ENCODE peak calls at places on chromosomes 6 and 20, in nine cellular contexts. One of them, this sample, is unnamed.

GRCh38 chr6:45476341-45476740 is 98.6 kb upstream of the SUPT3H start:
- DNase-seq in hepatocyte: no peak
- DNase-seq in pancreas: no peak
- DNase-seq in neural progenitor cell: no peak
- DNase-seq in fibroblast of mammary gland: no peak
- DNase-seq in HFFc6: no peak
- DNase-seq in epithelial cell of esophagus: no peak
- DNase-seq in brain microvascular endothelial cell: no peak
- DNase-seq in uterus: no peak
- DNase-seq in this sample: no peak

GRCh38 chr6:160368670-160369069 is 20.5 kb downstream of the SLC22A3 start:
- DNase-seq in hepatocyte: no peak
- DNase-seq in pancreas: no peak
- DNase-seq in neural progenitor cell: no peak
- DNase-seq in fibroblast of mammary gland: no peak
- DNase-seq in HFFc6: no peak
- DNase-seq in epithelial cell of esophagus: no peak
- DNase-seq in brain microvascular endothelial cell: no peak
- DNase-seq in uterus: no peak
- DNase-seq in this sample: no peak

GRCh38 chr6:45375449-45375848 is 2.3 kb downstream of the SUPT3H start:
- DNase-seq in hepatocyte: no peak
- DNase-seq in pancreas: no peak
- DNase-seq in neural progenitor cell: no peak
- DNase-seq in fibroblast of mammary gland: peak
- DNase-seq in HFFc6: no peak
- DNase-seq in epithelial cell of esophagus: no peak
- DNase-seq in brain microvascular endothelial cell: no peak
- DNase-seq in uterus: no peak
- DNase-seq in this sample: no peak

GRCh38 chr20:5095931-5096330 is 23.8 kb downstream of the PCNA start:
- DNase-seq in hepatocyte: no peak
- DNase-seq in pancreas: no peak
- DNase-seq in neural progenitor cell: no peak
- DNase-seq in fibroblast of mammary gland: no peak
- DNase-seq in HFFc6: no peak
- DNase-seq in epithelial cell of esophagus: no peak
- DNase-seq in brain microvascular endothelial cell: no peak
- DNase-seq in uterus: no peak
- DNase-seq in this sample: no peak

GRCh38 chr6:136927313-136927712 is 5.2 kb downstream of the SLC35D3 start:
- DNase-seq in hepatocyte: peak
- DNase-seq in pancreas: no peak
- DNase-seq in neural progenitor cell: peak
- DNase-seq in fibroblast of mammary gland: no peak
- DNase-seq in HFFc6: peak
- DNase-seq in epithelial cell of esophagus: peak
- DNase-seq in brain microvascular endothelial cell: peak
- DNase-seq in uterus: no peak
- DNase-seq in this sample: no peak

GRCh38 chr6:70666726-70667125 is 957 bp upstream of the SMAP1 start:
- DNase-seq in hepatocyte: no peak
- DNase-seq in pancreas: no peak
- DNase-seq in neural progenitor cell: no peak
- DNase-seq in fibroblast of mammary gland: no peak
- DNase-seq in HFFc6: no peak
- DNase-seq in epithelial cell of esophagus: no peak
- DNase-seq in brain microvascular endothelial cell: no peak
- DNase-seq in uterus: no peak
- DNase-seq in this sample: no peak

GRCh38 chr20:9068896-9069663 is at the start of gene PLCB4:
- DNase-seq in hepatocyte: peak
- DNase-seq in pancreas: peak
- DNase-seq in neural progenitor cell: peak
- DNase-seq in fibroblast of mammary gland: peak
- DNase-seq in HFFc6: peak
- DNase-seq in epithelial cell of esophagus: peak
- DNase-seq in brain microvascular endothelial cell: peak
- DNase-seq in uterus: peak
- DNase-seq in this sample: no peak

GRCh38 chr6:134230087-134230717 is 87.7 kb downstream of the SGK1 start:
- DNase-seq in hepatocyte: no peak
- DNase-seq in pancreas: no peak
- DNase-seq in neural progenitor cell: peak
- DNase-seq in fibroblast of mammary gland: no peak
- DNase-seq in HFFc6: no peak
- DNase-seq in epithelial cell of esophagus: no peak
- DNase-seq in brain microvascular endothelial cell: no peak
- DNase-seq in uterus: no peak
- DNase-seq in this sample: no peak

GRCh38 chr6:11236351-11236750 is 3.9 kb upstream of the NEDD9 start:
- DNase-seq in hepatocyte: peak
- DNase-seq in pancreas: no peak
- DNase-seq in neural progenitor cell: no peak
- DNase-seq in fibroblast of mammary gland: no peak
- DNase-seq in HFFc6: no peak
- DNase-seq in epithelial cell of esophagus: peak
- DNase-seq in brain microvascular endothelial cell: no peak
- DNase-seq in uterus: no peak
- DNase-seq in this sample: no peak

GRCh38 chr6:159594106-159594749 is 98.8 kb downstream of the SOD2 start:
- DNase-seq in hepatocyte: no peak
- DNase-seq in pancreas: no peak
- DNase-seq in neural progenitor cell: no peak
- DNase-seq in fibroblast of mammary gland: peak
- DNase-seq in HFFc6: peak
- DNase-seq in epithelial cell of esophagus: peak
- DNase-seq in brain microvascular endothelial cell: peak
- DNase-seq in uterus: no peak
- DNase-seq in this sample: no peak

GRCh38 chr6:87806098-87806497 is 104.1 kb upstream of the AKIRIN2 start:
- DNase-seq in hepatocyte: no peak
- DNase-seq in pancreas: no peak
- DNase-seq in neural progenitor cell: no peak
- DNase-seq in fibroblast of mammary gland: no peak
- DNase-seq in HFFc6: no peak
- DNase-seq in epithelial cell of esophagus: no peak
- DNase-seq in brain microvascular endothelial cell: no peak
- DNase-seq in uterus: no peak
- DNase-seq in this sample: no peak

GRCh38 chr6:162068340-162068739 is 659.2 kb downstream of the PRKN start:
- DNase-seq in hepatocyte: no peak
- DNase-seq in pancreas: no peak
- DNase-seq in neural progenitor cell: no peak
- DNase-seq in fibroblast of mammary gland: no peak
- DNase-seq in HFFc6: no peak
- DNase-seq in epithelial cell of esophagus: no peak
- DNase-seq in brain microvascular endothelial cell: no peak
- DNase-seq in uterus: no peak
- DNase-seq in this sample: no peak

GRCh38 chr6:37190159-37190535 is 20.2 kb downstream of the PIM1 start:
- DNase-seq in hepatocyte: no peak
- DNase-seq in pancreas: no peak
- DNase-seq in neural progenitor cell: no peak
- DNase-seq in fibroblast of mammary gland: peak
- DNase-seq in HFFc6: no peak
- DNase-seq in epithelial cell of esophagus: no peak
- DNase-seq in brain microvascular endothelial cell: peak
- DNase-seq in uterus: no peak
- DNase-seq in this sample: no peak

DNA sequence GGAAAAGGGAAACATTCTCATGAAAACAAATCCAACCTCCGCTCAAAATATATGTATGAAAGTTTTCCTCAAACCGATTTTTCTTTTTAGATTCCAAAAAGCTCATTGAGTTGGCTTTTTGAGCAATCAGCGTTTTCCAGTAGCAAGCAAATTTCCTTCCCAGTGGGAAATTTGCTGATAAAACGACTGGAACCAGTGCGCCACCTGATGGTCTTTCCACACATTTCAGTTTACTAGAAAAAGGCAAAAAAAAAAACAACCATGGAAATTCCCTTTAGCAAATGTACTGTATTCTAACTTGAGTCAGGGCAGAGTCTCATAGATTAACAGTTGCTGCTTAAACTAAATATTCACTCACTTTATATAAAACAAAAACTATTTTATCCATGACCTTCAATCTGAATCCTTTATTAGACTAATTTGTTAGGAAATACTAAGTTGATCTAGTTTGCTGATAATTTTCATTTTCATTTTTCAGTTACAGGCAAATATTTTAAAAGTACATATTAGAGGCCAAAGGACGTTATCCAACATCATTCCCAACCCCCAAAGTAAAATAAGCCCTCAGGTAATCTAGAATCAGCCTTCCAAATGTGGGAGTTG is 271.5 kb downstream of the FOXA2 start:
- DNase-seq in hepatocyte: peak
- DNase-seq in pancreas: no peak
- DNase-seq in neural progenitor cell: peak
- DNase-seq in fibroblast of mammary gland: peak
- DNase-seq in HFFc6: no peak
- DNase-seq in epithelial cell of esophagus: peak
- DNase-seq in brain microvascular endothelial cell: peak
- DNase-seq in uterus: no peak
- DNase-seq in this sample: no peak
- TF ChIP-seq CTCF in hepatocyte: peak
- TF ChIP-seq CTCF in pancreas: peak
- TF ChIP-seq CTCF in neural progenitor cell: peak
- TF ChIP-seq CTCF in fibroblast of mammary gland: peak
- TF ChIP-seq CTCF in HFFc6: peak
- TF ChIP-seq CTCF in epithelial cell of esophagus: peak
- TF ChIP-seq CTCF in brain microvascular endothelial cell: peak
- TF ChIP-seq CTCF in uterus: peak
- TF ChIP-seq CTCF in this sample: peak

DNA sequence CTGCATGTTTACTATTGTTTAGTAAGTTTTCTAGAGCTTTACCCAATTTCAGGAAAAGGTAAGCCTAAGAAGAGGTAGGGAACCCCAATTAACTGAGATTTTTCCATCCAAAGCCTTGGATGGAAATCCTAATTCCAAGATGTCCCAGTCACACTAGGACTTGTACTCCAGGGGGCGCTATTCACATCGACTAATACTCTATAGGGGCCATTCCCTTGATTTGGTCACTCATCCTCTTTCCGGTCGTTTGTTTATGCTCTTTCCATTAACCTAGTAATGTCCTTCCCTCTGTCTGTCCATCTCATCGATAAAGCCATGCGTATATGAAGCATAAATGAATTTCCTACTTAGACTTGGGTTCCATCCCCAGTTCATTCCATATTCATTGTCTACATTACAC is 80.8 kb upstream of the FUCA2 start:
- DNase-seq in hepatocyte: peak
- DNase-seq in pancreas: no peak
- DNase-seq in neural progenitor cell: peak
- DNase-seq in fibroblast of mammary gland: peak
- DNase-seq in HFFc6: no peak
- DNase-seq in epithelial cell of esophagus: peak
- DNase-seq in brain microvascular endothelial cell: no peak
- DNase-seq in uterus: no peak
- DNase-seq in this sample: no peak
- TF ChIP-seq CTCF in hepatocyte: no peak
- TF ChIP-seq CTCF in pancreas: peak
- TF ChIP-seq CTCF in neural progenitor cell: peak
- TF ChIP-seq CTCF in fibroblast of mammary gland: peak
- TF ChIP-seq CTCF in HFFc6: peak
- TF ChIP-seq CTCF in epithelial cell of esophagus: peak
- TF ChIP-seq CTCF in brain microvascular endothelial cell: peak
- TF ChIP-seq CTCF in uterus: no peak
- TF ChIP-seq CTCF in this sample: no peak

DNA sequence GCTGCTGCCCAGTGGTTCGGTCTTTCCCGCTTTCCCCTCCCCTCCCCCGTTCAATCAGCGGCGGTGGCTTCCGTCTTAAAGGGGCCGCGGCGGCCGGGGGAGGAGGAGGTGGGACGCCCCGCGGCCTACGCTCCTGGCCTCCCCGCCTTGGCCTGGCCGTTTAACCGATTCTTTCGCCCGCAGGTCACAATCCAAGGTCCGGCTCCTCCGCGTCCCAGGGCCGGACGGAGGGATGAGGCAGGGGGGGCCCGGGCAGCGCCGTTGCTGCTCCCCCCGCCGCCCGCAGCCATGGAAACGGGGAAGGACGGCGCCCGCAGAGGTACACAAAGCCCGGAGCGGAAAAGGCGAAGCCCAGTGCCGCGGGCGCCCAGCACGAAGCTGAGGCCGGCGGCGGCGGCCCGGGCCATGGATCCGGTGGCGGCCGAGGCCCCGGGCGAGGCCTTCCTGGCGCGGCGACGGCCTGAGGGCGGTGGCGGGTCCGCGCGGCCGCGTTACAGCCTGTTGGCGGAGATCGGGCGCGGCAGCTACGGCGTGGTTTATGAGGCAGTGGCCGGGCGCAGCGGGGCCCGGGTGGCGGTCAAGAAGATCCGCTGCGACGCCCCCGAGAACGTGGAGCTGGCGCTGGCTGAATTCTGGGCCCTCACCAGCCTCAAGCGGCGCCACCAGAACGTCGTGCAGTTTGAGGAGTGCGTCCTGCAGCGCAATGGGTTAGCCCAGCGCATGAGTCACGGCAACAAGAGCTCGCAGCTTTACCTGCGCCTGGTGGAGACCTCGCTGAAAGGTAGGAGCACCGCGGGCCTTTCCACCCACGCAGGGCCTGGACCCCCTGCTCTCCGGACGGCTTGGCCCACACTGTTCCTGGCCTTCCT is 1.2 kb downstream of the STK35 start:
- DNase-seq in hepatocyte: peak
- DNase-seq in pancreas: peak
- DNase-seq in neural progenitor cell: peak
- DNase-seq in fibroblast of mammary gland: peak
- DNase-seq in HFFc6: peak
- DNase-seq in epithelial cell of esophagus: peak
- DNase-seq in brain microvascular endothelial cell: peak
- DNase-seq in uterus: peak
- DNase-seq in this sample: peak
- TF ChIP-seq CTCF in hepatocyte: no peak
- TF ChIP-seq CTCF in pancreas: no peak
- TF ChIP-seq CTCF in neural progenitor cell: no peak
- TF ChIP-seq CTCF in fibroblast of mammary gland: no peak
- TF ChIP-seq CTCF in HFFc6: no peak
- TF ChIP-seq CTCF in epithelial cell of esophagus: peak
- TF ChIP-seq CTCF in brain microvascular endothelial cell: no peak
- TF ChIP-seq CTCF in uterus: no peak
- TF ChIP-seq CTCF in this sample: no peak

DNA sequence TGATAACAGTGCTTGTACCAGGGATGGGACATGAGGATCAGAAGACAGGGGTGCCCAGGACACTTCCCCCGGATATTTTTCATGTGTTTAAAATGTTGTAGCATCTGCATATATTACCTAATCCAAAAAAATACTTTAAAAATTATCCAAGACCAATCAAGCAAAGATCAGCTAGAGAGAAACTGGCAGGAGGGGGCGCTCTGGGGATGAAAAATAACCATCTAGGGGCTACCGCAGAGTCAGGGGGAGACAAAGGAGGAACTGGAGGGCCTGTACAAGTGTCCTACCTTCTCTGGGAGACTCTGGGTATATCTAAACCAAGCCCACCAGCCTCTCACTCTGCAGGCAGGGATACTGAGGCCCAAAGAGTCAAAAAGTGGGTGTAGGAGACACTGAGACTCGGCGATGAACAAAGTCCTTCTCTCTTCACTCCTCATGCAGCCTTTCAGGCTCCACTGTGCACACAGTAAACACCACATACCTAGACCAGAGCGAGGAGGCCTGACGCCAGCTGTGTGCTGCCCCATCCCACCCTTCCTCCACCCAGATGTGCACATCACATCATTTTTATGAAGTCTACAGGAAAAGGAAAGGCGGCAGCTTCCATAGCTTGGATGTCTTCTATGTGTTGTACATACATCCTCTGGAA is 9.8 kb downstream of the RIMS4 start:
- DNase-seq in hepatocyte: no peak
- DNase-seq in pancreas: no peak
- DNase-seq in neural progenitor cell: peak
- DNase-seq in fibroblast of mammary gland: no peak
- DNase-seq in HFFc6: no peak
- DNase-seq in epithelial cell of esophagus: no peak
- DNase-seq in brain microvascular endothelial cell: no peak
- DNase-seq in uterus: no peak
- DNase-seq in this sample: no peak
- TF ChIP-seq CTCF in hepatocyte: peak
- TF ChIP-seq CTCF in pancreas: no peak
- TF ChIP-seq CTCF in neural progenitor cell: peak
- TF ChIP-seq CTCF in fibroblast of mammary gland: peak
- TF ChIP-seq CTCF in HFFc6: peak
- TF ChIP-seq CTCF in epithelial cell of esophagus: no peak
- TF ChIP-seq CTCF in brain microvascular endothelial cell: peak
- TF ChIP-seq CTCF in uterus: no peak
- TF ChIP-seq CTCF in this sample: peak